ENCODE peak calls at places on chromosome 12, in seven cellular contexts. A is globus pallidus, M is GM10248, B is colonic mucosa, U is Ammon's horn, T is MV-4-11, X is Daoy. S is an unnamed sample.

GRCh38 chr12:71158361-71158882 is 623 bp upstream of the TSPAN8 start:
- DNase-seq in T (no peak), X (no peak), U (no peak), M (no peak), B (peak; percentile 45), A (no peak), S (peak; percentile 38)

GRCh38 chr12:46209914-46210834 is 58.7 kb downstream of the SLC38A1 start:
- DNase-seq in X (peak; percentile 82), B (peak; percentile 35), M (no peak), A (no peak), U (no peak), T (peak; percentile 15), S (peak; percentile 46)

GRCh38 chr12:25208554-25208953 is 13.5 kb downstream of the ETFRF1 start:
- DNase-seq in M (no peak), A (no peak), U (no peak), X (no peak), T (no peak), B (no peak), S (no peak)

GRCh38 chr12:117853600-117853999 is 115.2 kb downstream of the KSR2 start:
- DNase-seq in U (no peak), M (no peak), A (no peak), B (peak; percentile 36), T (no peak), X (peak; percentile 82), S (peak; percentile 18)

GRCh38 chr12:89863968-89864367 is 155.3 kb upstream of the ATP2B1 start:
- DNase-seq in T (peak; percentile 63), B (no peak), M (no peak), U (no peak), A (no peak), X (no peak), S (no peak)

GRCh38 chr12:53725824-53726223 is 1.4 kb downstream of the CALCOCO1 start:
- DNase-seq in M (no peak), U (no peak), T (no peak), X (no peak), A (no peak), B (peak; percentile 41), S (peak; percentile 37)

GRCh38 chr12:107610030-107610859 is 75.4 kb upstream of the PWP1 start:
- DNase-seq in X (peak; percentile 49), T (no peak), B (no peak), A (no peak), U (peak; percentile 40), M (peak; percentile 41), S (no peak)

GRCh38 chr12:104490221-104490620 is 33.5 kb downstream of the CHST11 start:
- DNase-seq in X (no peak), A (no peak), B (no peak), T (peak; percentile 34), M (no peak), U (no peak), S (no peak)

GRCh38 chr12:56164345-56164729 is 6.2 kb downstream of the MYL6 start:
- DNase-seq in B (no peak), X (no peak), U (no peak), A (no peak), M (no peak), T (no peak), S (no peak)

GRCh38 chr12:124700810-124701594 is 133.6 kb upstream of the NCOR2 start:
- DNase-seq in B (no peak), U (peak; percentile 65), M (no peak), X (no peak), T (no peak), A (no peak), S (no peak)

GRCh38 chr12:49369723-49370145 is 2.5 kb downstream of the SPATS2 start:
- DNase-seq in U (no peak), X (peak; percentile 51), B (peak; percentile 37), T (peak; percentile 13), A (no peak), M (peak; percentile 62), S (no peak)

GRCh38 chr12:42090899-42091298 is 53.8 kb downstream of the GXYLT1 start:
- DNase-seq in U (no peak), A (no peak), X (peak; percentile 50), T (no peak), M (no peak), B (no peak), S (no peak)

GRCh38 chr12:127035011-127035879 is 1231.7 kb upstream of the TMEM132C start:
- DNase-seq in T (no peak), M (no peak), U (no peak), A (no peak), X (peak; percentile 48), B (no peak), S (no peak)

GRCh38 chr12:6914246-6914947 is at the start of gene ENO2:
- DNase-seq in A (peak; percentile 83), T (peak; percentile 34), M (peak; percentile 89), U (peak; percentile 90), X (peak; percentile 81), B (peak; percentile 74), S (peak; percentile 80)

GRCh38 chr12:108856170-108856427 is 1.3 kb downstream of the SSH1 start:
- DNase-seq in B (no peak), A (no peak), U (no peak), X (no peak), T (no peak), M (no peak), S (no peak)

GRCh38 chr12:5166976-5167375 is 123.3 kb downstream of the KCNA5 start:
- DNase-seq in B (no peak), A (no peak), T (no peak), X (peak; percentile 99), U (peak; percentile 60), M (no peak), S (no peak)

GRCh38 chr12:14281539-14281938 is 83.9 kb upstream of the ATF7IP start:
- DNase-seq in X (no peak), B (no peak), M (no peak), T (no peak), U (no peak), A (no peak), S (no peak)

GRCh38 chr12:27179399-27180214 is 64.5 kb upstream of the STK38L start:
- DNase-seq in X (peak; percentile 96), A (peak; percentile 21), B (no peak), M (peak; percentile 59), U (peak; percentile 80), T (peak; percentile 95), S (no peak)

GRCh38 chr12:7142057-7142644 is 12.0 kb downstream of the CLSTN3 start:
- DNase-seq in T (peak; percentile 60), A (peak; percentile 16), U (peak; percentile 45), X (peak; percentile 60), B (peak; percentile 49), M (peak; percentile 50), S (peak; percentile 61)

GRCh38 chr12:85920324-85920947 is 46.3 kb downstream of the NTS start:
- DNase-seq in A (peak; percentile 4), T (no peak), M (peak; percentile 23), B (no peak), U (no peak), X (no peak), S (no peak)

GRCh38 chr12:14937689-14938088 is 648 bp downstream of the ERP27 start:
- DNase-seq in X (no peak), M (peak; percentile 22), T (peak; percentile 26), A (no peak), B (no peak), U (no peak), S (no peak)

GRCh38 chr12:53326460-53327185 is 5.2 kb upstream of the AAAS start:
- DNase-seq in A (peak; percentile 9), T (no peak), B (no peak), U (no peak), M (no peak), X (no peak), S (no peak)